ENCODE peak calls at places on chromosome 18, in seven cellular contexts. J is hepatocyte, V is dorsolateral prefrontal cortex, T is osteoblast, R is pancreas, B is transverse colon, Y is astrocyte. P is an unnamed sample.

GRCh38 chr18:50658601-50659000 is 98.7 kb downstream of the MAPK4 start:
- DNase-seq in J (no peak), V (no peak), T (no peak), R (no peak), B (no peak), Y (no peak), P (no peak)

GRCh38 chr18:35770360-35770759 is 188.8 kb downstream of the GALNT1 start:
- DNase-seq in J (no peak), V (no peak), T (no peak), R (no peak), B (no peak), Y (no peak), P (no peak)

GRCh38 chr18:60966876-60967275 is 366.4 kb upstream of the CDH20 start:
- DNase-seq in J (no peak), V (no peak), T (no peak), R (no peak), B (no peak), Y (no peak), P (no peak)

GRCh38 chr18:48997985-48998831 is 47.4 kb upstream of the SMAD7 start:
- DNase-seq in J (peak), V (peak), T (peak), R (peak), B (no peak), Y (peak), P (peak)

GRCh38 chr18:49177812-49178211 is 227.0 kb upstream of the SMAD7 start:
- DNase-seq in J (no peak), V (no peak), T (no peak), R (no peak), B (no peak), Y (peak), P (no peak)

GRCh38 chr18:45845410-45845809 is 19.9 kb downstream of the SIGLEC15 start:
- DNase-seq in J (no peak), V (no peak), T (no peak), R (no peak), B (no peak), Y (peak), P (peak)

GRCh38 chr18:37836571-37836970 is 271.0 kb upstream of the CELF4 start:
- DNase-seq in J (no peak), V (no peak), T (no peak), R (no peak), B (no peak), Y (no peak), P (no peak)

GRCh38 chr18:12159446-12159845 is 65.8 kb downstream of the ANKRD62 start:
- DNase-seq in J (peak), V (no peak), T (peak), R (no peak), B (no peak), Y (no peak), P (peak)

GRCh38 chr18:50441518-50441917 is 66.7 kb downstream of the SKA1 start:
- DNase-seq in J (no peak), V (peak), T (no peak), R (no peak), B (no peak), Y (peak), P (no peak)

GRCh38 chr18:24055009-24055804 is 40.7 kb downstream of the TTC39C start:
- DNase-seq in J (no peak), V (no peak), T (no peak), R (no peak), B (no peak), Y (no peak), P (no peak)
- H3K27ac ChIP-seq in J (no peak), V (no peak), T (no peak), R (no peak), B (no peak), Y (no peak), P (no peak)

DNA sequence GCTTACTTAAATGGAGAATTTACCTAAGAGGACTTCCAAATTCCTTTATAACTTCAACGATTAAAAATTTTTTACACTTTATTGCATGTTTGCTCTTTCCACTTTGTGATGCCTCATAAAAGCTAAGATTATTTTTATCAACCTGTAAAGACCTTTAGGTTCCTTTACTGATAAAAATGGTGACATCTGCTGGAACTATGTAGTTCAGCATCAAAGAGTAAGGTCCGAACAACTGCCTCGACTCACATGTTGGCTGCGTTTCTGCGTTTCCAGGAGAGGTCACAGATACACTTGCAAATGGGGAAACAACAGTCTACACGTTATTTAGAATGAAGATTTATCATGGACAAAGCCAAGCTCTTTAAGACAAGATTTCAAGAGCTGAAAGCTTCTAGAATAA is 18.8 kb upstream of the TMX3 start:
- DNase-seq in J (no peak), V (no peak), T (peak), R (no peak), B (no peak), Y (peak), P (no peak)
- TF ChIP-seq CTCF in J (no peak), V (no peak), T (no peak), R (no peak), B (no peak), Y (no peak), P (peak)

DNA sequence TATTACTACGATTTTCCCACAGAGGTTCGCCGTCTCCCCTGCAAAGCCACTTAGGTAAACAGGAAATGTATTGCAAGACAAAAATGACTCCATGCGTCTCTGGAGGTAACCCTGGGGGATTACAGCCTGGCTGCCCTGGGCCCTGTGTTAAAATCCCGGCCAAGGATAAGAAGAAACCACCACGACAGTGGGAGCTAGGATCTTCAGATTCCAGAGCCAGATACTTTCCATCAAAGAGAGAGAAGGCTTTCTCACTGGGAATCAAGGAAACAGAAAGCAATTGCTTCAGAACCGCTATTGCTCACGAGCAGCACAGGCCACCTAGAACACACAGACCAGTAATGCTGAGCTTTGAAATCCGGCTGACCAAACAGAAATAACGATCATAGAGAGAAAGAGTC is 97.9 kb upstream of the ZNF516 start:
- DNase-seq in J (peak), V (no peak), T (no peak), R (no peak), B (no peak), Y (no peak), P (no peak)
- H3K4me3 ChIP-seq in J (no peak), V (no peak), T (peak), R (no peak), B (no peak), Y (no peak), P (no peak)

DNA sequence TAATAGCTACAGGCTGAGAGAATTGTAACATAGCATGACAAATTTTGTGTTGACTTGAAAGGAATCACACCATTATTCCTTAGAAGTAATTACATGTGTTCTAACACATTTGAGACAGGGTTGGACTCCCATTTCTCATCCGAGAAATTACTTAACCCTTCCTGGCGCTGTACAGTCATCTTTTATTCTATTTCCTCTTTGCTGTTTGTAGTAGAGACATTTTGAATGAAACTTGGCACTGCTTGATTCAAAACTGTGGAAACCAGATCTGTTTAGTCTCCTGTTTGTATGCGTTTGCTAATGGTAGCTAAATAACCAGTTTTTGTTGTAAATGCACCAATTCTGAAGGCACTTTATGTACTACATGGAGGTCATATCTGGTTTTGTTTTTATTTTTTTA is 231.9 kb downstream of the ALPK2 start:
- DNase-seq in J (no peak), V (no peak), T (no peak), R (no peak), B (no peak), Y (no peak), P (no peak)
- H3K27ac ChIP-seq in J (no peak), V (no peak), T (no peak), R (no peak), B (no peak), Y (no peak), P (no peak)

DNA sequence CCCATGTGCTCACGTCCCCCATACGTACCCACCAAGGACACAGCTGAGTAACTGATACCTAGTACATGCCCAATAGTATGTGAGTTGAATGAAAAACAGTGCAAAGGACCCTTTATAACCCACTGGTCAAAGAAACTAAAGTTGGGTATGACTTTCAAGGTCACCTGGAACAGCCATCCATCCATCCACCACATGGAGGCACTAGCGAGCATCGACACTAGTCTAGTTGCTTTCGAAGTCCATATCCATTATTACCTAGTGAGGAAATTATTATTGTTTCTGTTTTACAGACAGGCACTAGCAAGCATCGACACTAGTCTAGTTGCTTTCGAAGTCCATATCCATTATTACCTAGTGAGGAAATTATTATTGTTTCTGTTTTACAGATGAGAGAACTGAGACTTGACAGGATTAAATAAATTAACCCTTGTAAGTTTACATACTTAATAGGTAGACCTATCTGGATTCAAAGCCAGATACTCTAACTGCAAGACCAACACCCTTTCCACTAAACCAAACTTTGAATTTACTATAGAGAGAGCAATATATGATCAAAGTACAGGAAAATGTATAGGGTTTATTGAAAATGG is 233.7 kb downstream of the METTL4 start:
- DNase-seq in J (no peak), V (no peak), T (peak), R (no peak), B (peak), Y (no peak), P (peak)
- TF ChIP-seq CTCF in J (peak), V (peak), T (peak), R (peak), B (peak), Y (peak), P (peak)